ENCODE peak calls at places on chromosomes 11 and 22, in four cellular contexts. Q is PC-9, O is IMR-90, G is OCI-LY7. L is an unnamed sample. For H4K20me1, the result is how much of the 10 kb centered on the place peaks cover.

GRCh38 chr11:35548925-35549561 is 23.6 kb upstream of the PAMR1 start:
- DNase-seq in Q (no peak), O (peak), G (no peak), L (no peak)

GRCh38 chr22:33389927-33390326 is 331.7 kb upstream of the SYN3 start:
- DNase-seq in Q (no peak), O (peak), G (no peak), L (no peak)

GRCh38 chr11:124740277-124740882 is 638 bp downstream of the NRGN start:
- DNase-seq in Q (peak), O (no peak), G (peak), L (peak)

GRCh38 chr11:4606231-4607015 is 1.6 kb downstream of the TRIM68 start:
- DNase-seq in Q (no peak), O (peak), G (no peak), L (no peak)

GRCh38 chr11:37141707-37142106 is 543.7 kb upstream of the RAG2 start:
- DNase-seq in Q (no peak), O (no peak), G (no peak), L (peak)

GRCh38 chr22:50694766-50695420 is 22.3 kb downstream of the SHANK3 start:
- DNase-seq in Q (no peak), O (no peak), G (no peak), L (no peak)

GRCh38 chr22:29165336-29166060 is 40.2 kb upstream of the EMID1 start:
- DNase-seq in Q (no peak), O (no peak), G (no peak), L (no peak)

GRCh38 chr11:45042560-45042959 is 91.9 kb upstream of the TP53I11 start:
- DNase-seq in Q (no peak), O (no peak), G (no peak), L (peak)

GRCh38 chr22:40487663-40488249 is 117.4 kb downstream of the SGSM3 start:
- DNase-seq in Q (no peak), O (peak), G (peak), L (no peak)

GRCh38 chr11:132941024-132941646 is 591.2 kb downstream of the OPCML start:
- DNase-seq in Q (no peak), O (peak), G (peak), L (peak)

GRCh38 chr11:84564180-84564866 is 1062.8 kb downstream of the DLG2 start:
- DNase-seq in Q (peak), O (peak), G (peak), L (peak)

GRCh38 chr22:50436841-50437341 is 37.9 kb downstream of the SBF1 start:
- DNase-seq in Q (no peak), O (no peak), G (no peak), L (no peak)

GRCh38 chr11:16365456-16366355 is 9.4 kb upstream of the SOX6 start:
- DNase-seq in Q (no peak), O (peak), G (no peak), L (no peak)

GRCh38 chr11:119339581-119340334 is 925 bp downstream of the C1QTNF5 start:
- DNase-seq in Q (peak), O (no peak), G (peak), L (no peak)

GRCh38 chr11:113195728-113196127 is 118.7 kb upstream of the TTC12 start:
- DNase-seq in Q (no peak), O (no peak), G (no peak), L (no peak)

GRCh38 chr11:9120659-9121350 is 29.4 kb upstream of the SCUBE2 start:
- DNase-seq in Q (no peak), O (no peak), G (no peak), L (no peak)

GRCh38 chr22:29029202-29030000 is 32.2 kb downstream of the C22orf31 start:
- DNase-seq in Q (no peak), O (no peak), G (no peak), L (no peak)

GRCh38 chr11:128884703-128885338 is 6.3 kb upstream of the KCNJ5 start:
- DNase-seq in Q (peak), O (peak), G (peak), L (peak)

GRCh38 chr11:9320047-9320446 is 5.7 kb upstream of the TMEM41B start:
- DNase-seq in Q (no peak), O (no peak), G (no peak), L (no peak)

GRCh38 chr11:110087820-110088534 is 5.2 kb upstream of the ZC3H12C start:
- DNase-seq in Q (no peak), O (peak), G (no peak), L (peak)

GRCh38 chr11:77502501-77502900 is 28.6 kb upstream of the PAK1 start:
- DNase-seq in Q (no peak), O (no peak), G (no peak), L (no peak)

GRCh38 chr11:34620820-34621792 is at the start of gene EHF:
- DNase-seq in Q (peak), O (no peak), G (no peak), L (peak)

GRCh38 chr22:39249081-39249704 is 4.4 kb upstream of the PDGFB start:
- DNase-seq in Q (no peak), O (no peak), G (no peak), L (no peak)

DNA sequence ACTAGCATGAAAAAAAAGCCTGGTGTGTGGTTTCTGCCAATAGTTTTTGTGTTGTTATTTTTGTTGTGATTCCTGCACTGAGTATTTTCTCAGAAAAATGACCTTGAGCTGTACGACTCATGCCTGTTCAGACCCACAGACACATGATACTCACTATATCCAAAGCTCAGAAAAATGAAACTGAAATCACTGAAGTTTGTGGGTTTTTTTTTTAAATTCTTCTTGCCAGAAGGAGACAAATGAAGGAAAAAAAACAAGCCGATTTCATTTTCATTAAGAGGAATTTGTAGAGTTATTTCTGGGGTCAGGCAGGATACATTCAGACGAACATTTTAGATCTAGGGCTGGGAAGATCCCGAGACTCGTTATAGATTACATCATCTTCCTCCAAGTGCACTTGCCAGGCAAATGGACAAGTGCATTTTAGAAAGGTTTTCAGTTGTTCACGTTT is 60.4 kb downstream of the BMAL1 start:
- DNase-seq in Q (no peak), O (peak), G (no peak), L (no peak)
- H4K20me1 ChIP-seq in Q (under half), O (under half), G (under half), L (under half)

DNA sequence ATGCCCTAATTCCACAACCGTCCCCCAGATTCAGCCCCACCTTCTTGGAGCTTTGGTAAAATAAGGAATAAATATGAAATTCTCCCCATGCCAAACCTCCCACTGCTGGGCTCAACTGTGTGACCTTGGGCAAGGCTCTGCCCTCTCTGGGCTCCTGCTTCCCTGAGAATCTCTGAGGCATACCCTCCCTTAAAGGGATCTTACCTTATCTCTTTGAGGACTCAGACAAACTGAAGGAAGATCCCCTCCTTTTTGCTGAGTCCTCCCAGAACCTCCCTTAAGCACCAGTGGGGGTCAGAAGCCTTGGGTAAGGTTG is 2.7 kb downstream of the CD248 start:
- DNase-seq in Q (no peak), O (no peak), G (no peak), L (no peak)
- H3K27ac ChIP-seq in Q (no peak), O (peak), G (no peak), L (no peak)

GRCh38 chr22:20432244-20432686 is 5.4 kb downstream of the SCARF2 start:
- DNase-seq in Q (no peak), O (no peak), G (no peak), L (no peak)

GRCh38 chr22:20431520-20432237 is 5.9 kb downstream of the SCARF2 start:
- DNase-seq in Q (no peak), O (no peak), G (no peak), L (no peak)

GRCh38 chr22:20434264-20434751 is 3.3 kb downstream of the SCARF2 start:
- DNase-seq in Q (no peak), O (no peak), G (no peak), L (no peak)

GRCh38 chr22:20433686-20434241 is 3.9 kb downstream of the SCARF2 start:
- DNase-seq in Q (no peak), O (no peak), G (no peak), L (no peak)

GRCh38 chr22:20433191-20433590 is 4.4 kb downstream of the SCARF2 start:
- DNase-seq in Q (no peak), O (no peak), G (no peak), L (no peak)
- H4K20me1 ChIP-seq in Q (under half), O (half or more), G (under half), L (under half)

GRCh38 chr11:64893194-64894069 is 15.0 kb upstream of the EHD1 start:
- DNase-seq in Q (no peak), O (no peak), G (no peak), L (no peak)
- H3K27ac ChIP-seq in Q (no peak), O (no peak), G (no peak), L (no peak)

GRCh38 chr11:120344302-120345004 is 8.2 kb downstream of the ARHGEF12 start:
- DNase-seq in Q (peak), O (peak), G (peak), L (peak)
- H4K20me1 ChIP-seq in Q (under half), O (half or more), G (under half), L (under half)

L was measured in mammary epithelial cell.